ENCODE peak calls at places on chromosomes 12 and 14, in eight cellular contexts. Z is mesendoderm, V is small intestine, B is mucosa of descending colon, S is adrenal gland, T is keratinocyte, D is DND-41, A is tibial artery. K is an unnamed sample. For H3K4me1, the result is how much of the 10 kb centered on the place peaks cover.

GRCh38 chr12:67442347-67442841 is 173.2 kb downstream of the CAND1 start:
- DNase-seq in S (peak), V (peak), A (no peak), D (no peak), Z (no peak), T (no peak), B (no peak), K (no peak)

GRCh38 chr12:43063642-43064041 is 474.1 kb upstream of the PRICKLE1 start:
- DNase-seq in S (no peak), B (no peak), D (no peak), Z (no peak), V (no peak), A (peak), T (no peak), K (no peak)

GRCh38 chr12:122081697-122082221 is 3.2 kb downstream of the MLXIP start:
- DNase-seq in T (no peak), S (peak), V (peak), Z (no peak), A (no peak), D (peak), B (peak), K (no peak)

GRCh38 chr14:44316647-44317432 is 190.2 kb downstream of the FSCB start:
- DNase-seq in V (peak), T (peak), D (no peak), Z (peak), S (peak), B (peak), A (no peak), K (no peak)

GRCh38 chr12:90896164-90896563 is 58.8 kb downstream of the CCER1 start:
- DNase-seq in D (no peak), B (no peak), T (peak), V (no peak), S (no peak), A (no peak), Z (peak), K (no peak)

GRCh38 chr14:75422169-75422568 is 5.7 kb upstream of the JDP2 start:
- DNase-seq in V (no peak), Z (no peak), A (no peak), D (no peak), S (no peak), T (peak), B (no peak), K (no peak)

GRCh38 chr14:100416921-100417451 is 93.8 kb downstream of the SLC25A47 start:
- DNase-seq in B (no peak), S (no peak), D (no peak), V (no peak), Z (peak), A (no peak), T (no peak), K (no peak)

GRCh38 chr14:104278214-104278534 is 139.8 kb downstream of the KIF26A start:
- DNase-seq in T (no peak), V (no peak), D (no peak), B (no peak), Z (no peak), S (no peak), A (no peak), K (no peak)

GRCh38 chr12:15788266-15789214 is 648 bp downstream of the EPS8 start:
- DNase-seq in B (no peak), A (peak), V (peak), S (peak), Z (peak), D (no peak), T (no peak), K (peak)

GRCh38 chr12:123131879-123132402 is 18.9 kb downstream of the PITPNM2 start:
- DNase-seq in A (no peak), S (no peak), B (peak), Z (no peak), D (peak), T (no peak), V (peak), K (peak)

GRCh38 chr12:33026791-33027190 is 130.2 kb upstream of the PKP2 start:
- DNase-seq in A (no peak), B (no peak), S (no peak), Z (no peak), V (no peak), D (no peak), T (no peak), K (no peak)

GRCh38 chr12:14605401-14605989 is 37.8 kb upstream of the PLBD1 start:
- DNase-seq in T (no peak), V (no peak), B (no peak), S (no peak), Z (peak), D (no peak), A (no peak), K (no peak)

GRCh38 chr14:52131640-52132320 is 62.9 kb upstream of the NID2 start:
- DNase-seq in B (no peak), S (peak), T (peak), D (peak), A (peak), V (peak), Z (peak), K (no peak)

GRCh38 chr12:52539024-52539820 is 13.7 kb downstream of the KRT71 start:
- DNase-seq in S (no peak), V (no peak), D (no peak), B (no peak), Z (no peak), T (no peak), A (no peak), K (no peak)

GRCh38 chr12:70353780-70354640 is 12.1 kb upstream of the KCNMB4 start:
- DNase-seq in S (no peak), Z (no peak), V (no peak), B (no peak), D (no peak), T (no peak), A (no peak), K (no peak)

GRCh38 chr12:124687695-124688301 is 120.4 kb upstream of the NCOR2 start:
- DNase-seq in Z (no peak), A (no peak), S (peak), B (no peak), T (no peak), V (no peak), D (peak), K (no peak)

GRCh38 chr12:110933326-110933974 is 13.1 kb upstream of the MYL2 start:
- DNase-seq in S (no peak), V (no peak), A (no peak), Z (no peak), D (no peak), B (no peak), T (no peak), K (no peak)

GRCh38 chr12:52976574-52977071 is 27.7 kb downstream of the KRT18 start:
- DNase-seq in A (no peak), V (no peak), S (no peak), Z (peak), B (no peak), T (no peak), D (no peak), K (no peak)

GRCh38 chr12:104909761-104910160 is 48.3 kb downstream of the SLC41A2 start:
- DNase-seq in S (no peak), A (no peak), T (no peak), V (no peak), Z (peak), B (no peak), D (no peak), K (no peak)

GRCh38 chr12:56202838-56203237 is 13.6 kb upstream of the SMARCC2 start:
- DNase-seq in D (no peak), B (no peak), A (no peak), S (no peak), V (no peak), T (no peak), Z (no peak), K (no peak)

GRCh38 chr12:138898-139534 is 72.4 kb downstream of the IQSEC3 start:
- DNase-seq in S (peak), Z (peak), D (no peak), B (no peak), A (no peak), T (no peak), V (no peak), K (peak)

GRCh38 chr14:24219521-24219920 is 3.7 kb upstream of the MDP1 start:
- DNase-seq in Z (no peak), D (no peak), S (no peak), T (no peak), B (no peak), V (no peak), A (no peak), K (no peak)

GRCh38 chr14:75479770-75480600 is 42.3 kb upstream of the BATF start:
- DNase-seq in A (no peak), T (no peak), B (no peak), D (no peak), S (no peak), V (no peak), Z (peak), K (no peak)

GRCh38 chr12:11941601-11942360 is 129.0 kb upstream of the BCL2L14 start:
- DNase-seq in S (no peak), D (no peak), Z (no peak), T (peak), V (peak), B (no peak), A (no peak), K (no peak)

GRCh38 chr12:75488553-75488952 is 8.0 kb downstream of the GLIPR1 start:
- DNase-seq in D (peak), B (no peak), Z (peak), V (no peak), A (no peak), S (peak), T (no peak), K (no peak)

GRCh38 chr14:104724981-104725771 is 1.1 kb downstream of the ADSS1 start:
- DNase-seq in T (no peak), V (no peak), B (no peak), Z (peak), D (no peak), S (peak), A (peak), K (no peak)

GRCh38 chr14:76917759-76918175 is 91.6 kb downstream of the LRRC74A start:
- DNase-seq in B (no peak), Z (peak), S (peak), D (no peak), A (peak), T (no peak), V (no peak), K (no peak)

GRCh38 chr14:50871914-50872732 is at the start of gene ABHD12B:
- DNase-seq in T (no peak), D (no peak), B (no peak), A (no peak), S (peak), Z (no peak), V (no peak), K (no peak)

GRCh38 chr12:25034676-25035075 is 85.8 kb upstream of the BCAT1 start:
- DNase-seq in T (no peak), A (no peak), D (no peak), S (no peak), V (no peak), Z (no peak), B (no peak), K (no peak)

GRCh38 chr12:104671407-104672095 is 214.8 kb downstream of the CHST11 start:
- DNase-seq in A (peak), B (peak), D (peak), Z (peak), T (peak), V (peak), S (peak), K (peak)

GRCh38 chr12:120332041-120332440 is 4.5 kb upstream of the PLA2G1B start:
- DNase-seq in B (no peak), D (no peak), A (no peak), S (no peak), T (no peak), V (peak), Z (no peak), K (no peak)

GRCh38 chr12:116262741-116263140 is 14.8 kb downstream of the MED13L start:
- DNase-seq in V (no peak), D (no peak), B (no peak), S (no peak), A (no peak), Z (no peak), T (no peak), K (no peak)
- H3K4me1 ChIP-seq in V (under half), D (under half), B (under half), S (half or more), A (under half), Z (under half), T (under half), K (under half)

DNA sequence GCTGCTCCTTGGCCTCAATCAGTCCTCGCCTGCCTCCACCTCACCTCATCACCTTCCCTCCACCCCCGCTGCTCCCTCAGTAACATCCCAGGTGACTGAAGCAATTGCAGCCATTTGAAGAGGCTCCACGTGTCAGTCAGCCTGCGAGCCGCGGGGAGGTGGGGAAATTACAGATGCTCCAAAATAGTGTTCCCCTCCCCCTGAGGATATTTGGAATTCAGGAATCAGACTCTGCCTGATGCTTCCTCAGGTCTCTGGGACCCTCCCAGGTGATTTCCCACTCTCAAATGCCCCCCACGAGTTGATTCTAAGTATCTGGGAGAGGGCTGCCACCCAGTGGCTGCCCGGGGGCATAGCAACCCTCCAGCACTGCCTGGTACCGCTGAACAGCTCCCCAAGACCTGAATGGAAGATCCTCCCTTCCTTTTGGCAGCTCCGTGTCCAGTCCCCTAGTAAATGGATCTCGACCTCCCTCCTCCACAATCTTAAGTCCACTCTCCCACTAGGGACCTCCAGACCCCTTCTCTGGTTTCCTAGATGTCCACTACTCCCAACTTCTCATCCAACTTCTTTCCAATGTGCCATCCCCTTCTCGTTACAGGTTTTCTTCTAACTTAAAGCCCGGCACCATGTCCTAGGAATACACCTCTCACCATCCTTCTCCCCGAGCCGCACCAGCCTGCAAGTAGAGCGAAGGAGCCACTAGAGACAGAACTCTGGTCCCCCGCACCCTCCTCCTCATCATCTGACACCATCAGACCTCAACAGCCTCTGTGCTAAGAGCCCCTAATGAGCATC is 1.4 kb upstream of the ASIC1 start:
- DNase-seq in Z (peak), A (no peak), T (no peak), V (peak), B (peak), S (peak), D (peak), K (peak)
- H3K4me3 ChIP-seq in Z (no peak), A (no peak), T (no peak), V (no peak), B (no peak), S (no peak), D (no peak), K (no peak)

DNA sequence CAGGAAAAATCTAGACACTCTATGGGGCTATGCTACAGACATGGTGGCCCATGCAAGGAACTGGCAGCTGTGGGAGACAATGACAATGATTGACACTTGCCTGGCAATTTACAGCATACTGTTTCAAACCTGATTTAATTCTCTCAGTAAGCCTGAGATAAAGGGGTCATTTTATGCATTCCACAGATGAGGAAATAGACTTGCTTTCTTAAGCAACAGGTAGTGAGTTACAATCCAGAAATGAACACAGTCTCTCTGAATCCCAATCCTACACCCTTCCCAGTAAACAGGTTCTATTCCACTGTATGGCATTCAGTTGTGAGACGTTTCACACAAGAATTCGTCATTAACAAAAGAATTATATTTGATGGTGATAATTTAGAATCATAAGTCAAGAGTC is 15.5 kb upstream of the PCNX1 start:
- DNase-seq in A (no peak), S (no peak), T (no peak), V (no peak), B (no peak), Z (no peak), D (no peak), K (no peak)
- H3K4me1 ChIP-seq in A (under half), S (under half), T (under half), V (under half), B (under half), Z (under half), D (under half), K (half or more)

GRCh38 chr12:80041071-80041470 is 58.3 kb upstream of the OTOGL start:
- DNase-seq in S (no peak), T (no peak), A (no peak), Z (peak), B (no peak), V (no peak), D (no peak), K (no peak)

GRCh38 chr12:80041691-80042090 is 57.6 kb upstream of the OTOGL start:
- DNase-seq in D (no peak), B (no peak), S (no peak), Z (no peak), V (no peak), T (no peak), A (no peak), K (no peak)

GRCh38 chr12:80040075-80040738 is 59.1 kb upstream of the OTOGL start:
- DNase-seq in Z (no peak), T (no peak), A (no peak), S (no peak), B (no peak), D (no peak), V (no peak), K (peak)

GRCh38 chr12:80033457-80033856 is 65.9 kb upstream of the OTOGL start:
- DNase-seq in S (no peak), D (no peak), Z (no peak), A (no peak), V (no peak), B (no peak), T (no peak), K (no peak)

DNA sequence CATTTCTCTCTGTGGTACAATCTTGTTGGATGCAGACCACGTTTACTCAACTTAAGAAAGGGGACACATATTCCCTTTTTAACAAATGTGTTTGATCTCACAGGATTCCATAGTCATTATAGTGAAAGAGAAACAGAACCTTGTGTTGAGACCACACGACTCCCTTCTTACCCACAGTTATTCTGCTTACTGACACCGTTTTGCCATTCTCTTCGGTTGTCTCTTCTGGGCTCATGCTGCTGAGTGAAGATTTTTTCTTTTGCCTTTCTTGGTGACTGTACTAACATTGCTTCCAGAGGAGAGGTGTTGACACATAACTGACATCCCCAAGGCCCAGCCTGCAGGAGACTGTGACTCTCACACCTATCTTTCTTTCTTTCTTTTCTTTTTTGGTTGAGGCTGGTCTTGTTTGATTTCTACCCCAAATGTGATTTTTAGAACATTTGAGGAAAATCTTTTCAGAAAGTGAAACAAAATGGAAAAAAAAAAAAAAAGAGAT is 61.2 kb upstream of the OTOGL start:
- DNase-seq in B (no peak), A (no peak), V (no peak), T (no peak), S (no peak), Z (no peak), D (no peak), K (no peak)
- H3K4me3 ChIP-seq in B (no peak), A (no peak), V (no peak), T (no peak), S (no peak), Z (no peak), D (no peak), K (no peak)

DNA sequence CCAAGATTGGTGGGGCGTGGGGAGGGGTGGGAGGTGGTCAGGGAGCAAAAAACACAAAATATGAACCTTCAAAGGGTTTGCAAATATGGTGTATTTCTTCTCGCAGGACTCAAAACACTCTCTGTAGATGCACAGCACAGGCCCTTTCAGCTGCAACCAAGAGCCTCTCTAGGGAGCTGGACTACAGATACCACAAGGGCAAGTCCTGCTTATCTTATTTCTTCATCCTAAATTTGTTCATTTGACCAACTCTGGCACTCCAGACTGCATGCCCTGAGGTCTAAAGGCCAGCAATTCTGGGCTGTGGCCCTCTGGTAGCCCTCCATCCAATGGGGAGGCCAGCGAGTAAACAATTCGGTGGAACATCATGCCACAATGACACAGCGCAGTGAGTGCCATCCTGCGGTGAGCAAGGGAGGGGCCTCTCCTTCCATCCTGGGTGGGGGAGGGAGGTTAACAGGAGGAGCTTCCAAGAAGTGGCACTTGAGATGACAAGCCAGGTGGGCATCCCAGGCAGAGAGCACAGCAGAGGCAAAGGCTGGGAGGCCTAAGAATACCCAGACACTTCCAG is 616 bp upstream of the SELPLG start:
- DNase-seq in B (peak), D (peak), T (no peak), A (no peak), S (no peak), V (no peak), Z (peak), K (no peak)
- H3K4me1 ChIP-seq in B (under half), D (half or more), T (under half), A (under half), S (under half), V (under half), Z (under half), K (half or more)

GRCh38 chr12:103668520-103668919 is 81.4 kb downstream of the STAB2 start:
- DNase-seq in V (no peak), B (no peak), D (no peak), Z (no peak), T (no peak), A (no peak), S (no peak), K (no peak)

GRCh38 chr12:103665971-103666370 is 78.9 kb downstream of the STAB2 start:
- DNase-seq in T (no peak), S (no peak), V (no peak), B (no peak), D (no peak), Z (peak), A (no peak), K (no peak)

GRCh38 chr12:103667129-103667528 is 80.1 kb downstream of the STAB2 start:
- DNase-seq in S (no peak), A (no peak), T (no peak), Z (no peak), V (no peak), D (no peak), B (no peak), K (no peak)

DNA sequence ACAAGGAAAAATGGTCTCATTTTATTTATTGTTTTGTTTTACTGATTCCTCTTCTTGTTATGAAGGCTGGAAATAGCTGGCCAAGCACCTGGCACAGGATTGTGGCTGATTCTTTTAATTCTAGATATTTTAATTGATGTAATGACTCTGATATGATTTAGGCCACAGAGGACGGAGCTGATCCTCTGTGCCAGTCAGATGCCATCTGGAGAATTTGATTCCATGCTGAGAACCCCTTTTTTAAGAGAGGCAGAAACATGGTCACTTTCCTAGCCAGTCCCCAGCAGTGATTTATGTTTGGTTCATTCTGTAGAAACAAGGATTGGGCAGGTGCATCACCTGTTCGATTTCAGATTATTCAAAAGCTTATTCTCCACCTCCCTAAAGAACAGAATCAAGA is 77.6 kb downstream of the STAB2 start:
- DNase-seq in A (no peak), S (no peak), B (no peak), D (no peak), V (no peak), Z (no peak), T (no peak), K (no peak)
- H3K4me3 ChIP-seq in A (no peak), S (no peak), B (no peak), D (no peak), V (no peak), Z (no peak), T (no peak), K (no peak)